ENCODE peak calls at places on chromosomes 5 and 9, in eight cellular contexts. One of them, this sample, is unnamed.
A peak's percentile ranks its signal among the peaks of the same experiment; 100 is the strongest.

GRCh38 chr5:79256563-79256962 is 20.6 kb downstream of the JMY start:
- DNase-seq in sigmoid colon: no peak
- DNase-seq in HCT116: no peak
- DNase-seq in K562: no peak
- DNase-seq in esophagus muscularis mucosa: no peak
- DNase-seq in HepG2: no peak
- DNase-seq in upper lobe of left lung: no peak
- DNase-seq in endothelial cell of umbilical vein: no peak
- DNase-seq in this sample: no peak

GRCh38 chr9:36976371-36977030 is 57.6 kb downstream of the PAX5 start:
- DNase-seq in sigmoid colon: no peak
- DNase-seq in HCT116: no peak
- DNase-seq in K562: no peak
- DNase-seq in esophagus muscularis mucosa: no peak
- DNase-seq in HepG2: no peak
- DNase-seq in upper lobe of left lung: no peak
- DNase-seq in endothelial cell of umbilical vein: no peak
- DNase-seq in this sample: no peak

GRCh38 chr5:96687812-96688453 is 25.8 kb downstream of the CAST start:
- DNase-seq in sigmoid colon: no peak
- DNase-seq in HCT116: peak; percentile 39
- DNase-seq in K562: peak; percentile 66
- DNase-seq in esophagus muscularis mucosa: no peak
- DNase-seq in HepG2: peak; percentile 49
- DNase-seq in upper lobe of left lung: no peak
- DNase-seq in endothelial cell of umbilical vein: peak; percentile 81
- DNase-seq in this sample: no peak

GRCh38 chr5:150641006-150641570 is 628 bp downstream of the SYNPO start:
- DNase-seq in sigmoid colon: no peak
- DNase-seq in HCT116: no peak
- DNase-seq in K562: no peak
- DNase-seq in esophagus muscularis mucosa: no peak
- DNase-seq in HepG2: peak; percentile 15
- DNase-seq in upper lobe of left lung: no peak
- DNase-seq in endothelial cell of umbilical vein: peak; percentile 94
- DNase-seq in this sample: no peak

GRCh38 chr9:6777218-6777902 is 19.6 kb downstream of the KDM4C start:
- DNase-seq in sigmoid colon: peak; percentile 2
- DNase-seq in HCT116: no peak
- DNase-seq in K562: no peak
- DNase-seq in esophagus muscularis mucosa: no peak
- DNase-seq in HepG2: no peak
- DNase-seq in upper lobe of left lung: no peak
- DNase-seq in endothelial cell of umbilical vein: no peak
- DNase-seq in this sample: no peak

GRCh38 chr5:138035605-138036537 is 3.0 kb upstream of the FAM13B start:
- DNase-seq in sigmoid colon: peak; percentile 75
- DNase-seq in HCT116: peak; percentile 90
- DNase-seq in K562: peak; percentile 67
- DNase-seq in esophagus muscularis mucosa: no peak
- DNase-seq in HepG2: peak; percentile 91
- DNase-seq in upper lobe of left lung: peak; percentile 63
- DNase-seq in endothelial cell of umbilical vein: peak; percentile 87
- DNase-seq in this sample: peak; percentile 29

GRCh38 chr5:122323132-122323548 is 11.1 kb downstream of the SNCAIP start:
- DNase-seq in sigmoid colon: no peak
- DNase-seq in HCT116: no peak
- DNase-seq in K562: no peak
- DNase-seq in esophagus muscularis mucosa: no peak
- DNase-seq in HepG2: no peak
- DNase-seq in upper lobe of left lung: no peak
- DNase-seq in endothelial cell of umbilical vein: no peak
- DNase-seq in this sample: no peak

GRCh38 chr5:149544199-149544472 is 7.1 kb downstream of the CSNK1A1 start:
- DNase-seq in sigmoid colon: no peak
- DNase-seq in HCT116: no peak
- DNase-seq in K562: no peak
- DNase-seq in esophagus muscularis mucosa: no peak
- DNase-seq in HepG2: no peak
- DNase-seq in upper lobe of left lung: no peak
- DNase-seq in endothelial cell of umbilical vein: peak; percentile 49
- DNase-seq in this sample: no peak

GRCh38 chr5:172107606-172108005 is 80.4 kb downstream of the STK10 start:
- DNase-seq in sigmoid colon: no peak
- DNase-seq in HCT116: no peak
- DNase-seq in K562: no peak
- DNase-seq in esophagus muscularis mucosa: no peak
- DNase-seq in HepG2: no peak
- DNase-seq in upper lobe of left lung: no peak
- DNase-seq in endothelial cell of umbilical vein: no peak
- DNase-seq in this sample: no peak

GRCh38 chr9:98094851-98095250 is 24.2 kb downstream of the TRIM14 start:
- DNase-seq in sigmoid colon: no peak
- DNase-seq in HCT116: no peak
- DNase-seq in K562: no peak
- DNase-seq in esophagus muscularis mucosa: no peak
- DNase-seq in HepG2: no peak
- DNase-seq in upper lobe of left lung: no peak
- DNase-seq in endothelial cell of umbilical vein: no peak
- DNase-seq in this sample: no peak

GRCh38 chr9:134475051-134475790 is 149.0 kb downstream of the RXRA start:
- DNase-seq in sigmoid colon: peak; percentile 90
- DNase-seq in HCT116: no peak
- DNase-seq in K562: no peak
- DNase-seq in esophagus muscularis mucosa: no peak
- DNase-seq in HepG2: no peak
- DNase-seq in upper lobe of left lung: peak; percentile 41
- DNase-seq in endothelial cell of umbilical vein: peak; percentile 72
- DNase-seq in this sample: peak; percentile 54

GRCh38 chr5:154945695-154946301 is 4.9 kb downstream of the MRPL22 start:
- DNase-seq in sigmoid colon: no peak
- DNase-seq in HCT116: no peak
- DNase-seq in K562: no peak
- DNase-seq in esophagus muscularis mucosa: no peak
- DNase-seq in HepG2: no peak
- DNase-seq in upper lobe of left lung: no peak
- DNase-seq in endothelial cell of umbilical vein: peak; percentile 63
- DNase-seq in this sample: no peak

GRCh38 chr9:21465859-21466518 is 16.1 kb downstream of the IFNE start:
- DNase-seq in sigmoid colon: no peak
- DNase-seq in HCT116: peak; percentile 61
- DNase-seq in K562: no peak
- DNase-seq in esophagus muscularis mucosa: no peak
- DNase-seq in HepG2: peak; percentile 55
- DNase-seq in upper lobe of left lung: no peak
- DNase-seq in endothelial cell of umbilical vein: peak; percentile 88
- DNase-seq in this sample: no peak

GRCh38 chr9:112793213-112793810 is 42.8 kb downstream of the SNX30 start:
- DNase-seq in sigmoid colon: peak; percentile 81
- DNase-seq in HCT116: peak; percentile 51
- DNase-seq in K562: peak; percentile 49
- DNase-seq in esophagus muscularis mucosa: no peak
- DNase-seq in HepG2: peak; percentile 57
- DNase-seq in upper lobe of left lung: peak; percentile 75
- DNase-seq in endothelial cell of umbilical vein: peak; percentile 57
- DNase-seq in this sample: no peak

GRCh38 chr5:92372766-92373165 is 989.6 kb upstream of the ARRDC3 start:
- DNase-seq in sigmoid colon: no peak
- DNase-seq in HCT116: no peak
- DNase-seq in K562: no peak
- DNase-seq in esophagus muscularis mucosa: no peak
- DNase-seq in HepG2: no peak
- DNase-seq in upper lobe of left lung: no peak
- DNase-seq in endothelial cell of umbilical vein: no peak
- DNase-seq in this sample: no peak

DNA sequence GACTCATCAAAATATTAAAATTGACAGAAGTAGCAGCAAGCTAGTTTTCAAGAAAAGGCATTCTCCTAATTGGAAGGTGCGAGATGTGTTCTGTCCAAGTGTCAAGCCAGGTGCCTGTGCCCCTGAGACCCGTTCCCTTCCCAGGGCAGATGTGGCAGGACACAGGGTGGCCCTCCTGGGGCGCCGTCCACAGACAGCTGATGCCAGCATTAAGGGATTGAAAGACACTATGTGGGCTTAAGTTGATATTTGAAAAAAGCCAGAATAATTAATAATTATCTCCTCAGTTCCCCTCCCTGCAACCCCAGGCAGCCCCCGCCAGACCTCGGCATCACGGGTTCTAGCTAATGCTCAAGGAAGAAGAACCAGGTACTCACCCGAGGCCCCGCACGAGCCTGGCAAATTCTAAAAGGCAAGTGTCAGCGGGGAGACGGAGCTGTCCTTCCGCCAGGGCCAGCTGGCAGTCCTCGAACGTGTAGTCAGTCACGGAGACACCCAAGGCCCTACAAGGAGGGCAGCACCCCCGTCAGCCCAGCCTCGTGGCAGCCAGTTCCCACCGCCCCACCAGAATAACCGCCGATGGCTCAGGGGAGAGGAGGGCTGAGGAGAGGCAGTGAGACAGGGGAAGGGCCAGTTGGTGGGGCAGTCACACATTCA is 29.1 kb upstream of the SLC6A3 start:
- DNase-seq in sigmoid colon: peak; percentile 58
- DNase-seq in HCT116: no peak
- DNase-seq in K562: no peak
- DNase-seq in esophagus muscularis mucosa: no peak
- DNase-seq in HepG2: no peak
- DNase-seq in upper lobe of left lung: peak; percentile 21
- DNase-seq in endothelial cell of umbilical vein: no peak
- DNase-seq in this sample: no peak
- TF ChIP-seq POLR2AphosphoS5 in sigmoid colon: no peak
- TF ChIP-seq POLR2AphosphoS5 in HCT116: no peak
- TF ChIP-seq POLR2AphosphoS5 in K562: no peak
- TF ChIP-seq POLR2AphosphoS5 in esophagus muscularis mucosa: no peak
- TF ChIP-seq POLR2AphosphoS5 in HepG2: no peak
- TF ChIP-seq POLR2AphosphoS5 in upper lobe of left lung: no peak
- TF ChIP-seq POLR2AphosphoS5 in endothelial cell of umbilical vein: no peak
- TF ChIP-seq POLR2AphosphoS5 in this sample: no peak

DNA sequence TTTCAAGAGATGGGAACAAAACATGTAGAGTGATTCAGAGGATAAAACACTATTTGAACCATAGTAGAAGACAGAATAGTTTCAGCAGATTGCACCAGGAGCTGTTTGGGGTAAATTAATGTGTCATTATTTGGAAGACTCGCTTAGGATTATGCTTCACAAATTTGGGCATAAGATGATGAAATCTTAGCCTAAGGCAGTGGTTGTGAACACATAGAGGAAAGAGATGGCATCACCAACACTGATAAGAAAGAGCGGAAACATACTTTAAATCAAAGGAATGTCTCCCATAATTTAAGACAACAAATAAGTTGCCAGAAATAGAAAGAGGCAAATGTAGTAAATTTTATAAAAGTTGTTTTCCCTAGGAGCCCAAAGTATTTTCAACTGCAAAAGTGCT is 66.1 kb upstream of the TBCA start:
- DNase-seq in sigmoid colon: no peak
- DNase-seq in HCT116: no peak
- DNase-seq in K562: no peak
- DNase-seq in esophagus muscularis mucosa: no peak
- DNase-seq in HepG2: no peak
- DNase-seq in upper lobe of left lung: no peak
- DNase-seq in endothelial cell of umbilical vein: no peak
- DNase-seq in this sample: no peak
- H3K27me3 ChIP-seq in sigmoid colon: no peaks in the 10 kb centered on the region
- H3K27me3 ChIP-seq in HCT116: no peaks in the 10 kb centered on the region
- H3K27me3 ChIP-seq in K562: peaks cover 33% of the 10 kb centered on the region
- H3K27me3 ChIP-seq in esophagus muscularis mucosa: no peaks in the 10 kb centered on the region
- H3K27me3 ChIP-seq in HepG2: peaks cover under 1% of the 10 kb centered on the region
- H3K27me3 ChIP-seq in upper lobe of left lung: no peaks in the 10 kb centered on the region
- H3K27me3 ChIP-seq in endothelial cell of umbilical vein: peaks cover 37% of the 10 kb centered on the region
- H3K27me3 ChIP-seq in this sample: no peaks in the 10 kb centered on the region

GRCh38 chr9:119458068-119458467 is 88.8 kb upstream of the BRINP1 start:
- DNase-seq in sigmoid colon: no peak
- DNase-seq in HCT116: no peak
- DNase-seq in K562: no peak
- DNase-seq in esophagus muscularis mucosa: no peak
- DNase-seq in HepG2: no peak
- DNase-seq in upper lobe of left lung: no peak
- DNase-seq in endothelial cell of umbilical vein: no peak
- DNase-seq in this sample: no peak
- TF ChIP-seq CTCF in sigmoid colon: no peak
- TF ChIP-seq CTCF in HCT116: no peak
- TF ChIP-seq CTCF in K562: no peak
- TF ChIP-seq CTCF in esophagus muscularis mucosa: no peak
- TF ChIP-seq CTCF in HepG2: no peak
- TF ChIP-seq CTCF in upper lobe of left lung: no peak
- TF ChIP-seq CTCF in endothelial cell of umbilical vein: no peak
- TF ChIP-seq CTCF in this sample: no peak

GRCh38 chr5:176882566-176882900 is 16.6 kb downstream of the HK3 start:
- DNase-seq in sigmoid colon: no peak
- DNase-seq in HCT116: no peak
- DNase-seq in K562: no peak
- DNase-seq in esophagus muscularis mucosa: no peak
- DNase-seq in HepG2: no peak
- DNase-seq in upper lobe of left lung: no peak
- DNase-seq in endothelial cell of umbilical vein: no peak
- DNase-seq in this sample: no peak

GRCh38 chr5:176879663-176880392 is 19.3 kb downstream of the HK3 start:
- DNase-seq in sigmoid colon: no peak
- DNase-seq in HCT116: no peak
- DNase-seq in K562: no peak
- DNase-seq in esophagus muscularis mucosa: no peak
- DNase-seq in HepG2: no peak
- DNase-seq in upper lobe of left lung: no peak
- DNase-seq in endothelial cell of umbilical vein: no peak
- DNase-seq in this sample: no peak

GRCh38 chr5:176881816-176882565 is 17.2 kb downstream of the HK3 start:
- DNase-seq in sigmoid colon: no peak
- DNase-seq in HCT116: no peak
- DNase-seq in K562: no peak
- DNase-seq in esophagus muscularis mucosa: no peak
- DNase-seq in HepG2: no peak
- DNase-seq in upper lobe of left lung: no peak
- DNase-seq in endothelial cell of umbilical vein: no peak
- DNase-seq in this sample: no peak

GRCh38 chr5:176880393-176881020 is 18.6 kb downstream of the HK3 start:
- DNase-seq in sigmoid colon: no peak
- DNase-seq in HCT116: no peak
- DNase-seq in K562: no peak
- DNase-seq in esophagus muscularis mucosa: no peak
- DNase-seq in HepG2: no peak
- DNase-seq in upper lobe of left lung: no peak
- DNase-seq in endothelial cell of umbilical vein: no peak
- DNase-seq in this sample: no peak

DNA sequence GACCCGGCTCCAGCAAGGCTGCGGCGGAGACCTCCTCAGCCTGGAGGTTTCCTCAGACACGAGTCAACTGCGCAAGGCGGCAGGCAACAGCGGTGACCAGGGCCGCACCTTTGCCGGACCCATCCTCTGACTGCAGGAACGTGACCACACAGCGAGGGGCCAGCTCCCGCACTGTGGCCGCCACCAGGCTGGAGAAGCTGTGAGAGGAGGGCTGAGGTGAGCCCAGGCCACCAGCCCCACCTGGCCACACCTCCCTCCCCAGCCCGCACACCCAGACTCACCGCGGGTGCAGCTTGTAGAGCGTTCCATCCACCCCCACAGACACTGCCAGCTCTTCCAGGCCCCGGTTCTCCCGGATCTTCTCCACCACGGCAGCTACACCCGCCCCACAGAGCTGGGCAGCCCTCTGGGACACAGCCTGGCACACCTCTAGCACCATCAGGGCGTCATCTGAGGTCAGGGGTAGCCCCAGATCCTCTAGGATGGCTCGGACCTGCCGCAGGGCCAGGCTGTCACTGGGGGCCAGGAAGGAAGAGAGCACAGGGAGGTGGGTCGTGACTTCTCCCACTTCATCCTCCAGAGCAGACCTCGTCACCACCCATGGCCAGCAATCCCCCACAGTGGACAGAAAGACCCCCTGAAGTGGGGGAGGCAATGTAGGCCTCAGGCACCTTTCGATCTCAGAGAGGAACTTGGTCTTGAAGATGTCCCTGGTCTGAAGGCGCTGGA is 18.0 kb downstream of the HK3 start:
- DNase-seq in sigmoid colon: no peak
- DNase-seq in HCT116: no peak
- DNase-seq in K562: no peak
- DNase-seq in esophagus muscularis mucosa: no peak
- DNase-seq in HepG2: no peak
- DNase-seq in upper lobe of left lung: no peak
- DNase-seq in endothelial cell of umbilical vein: no peak
- DNase-seq in this sample: no peak
- TF ChIP-seq POLR2AphosphoS5 in sigmoid colon: no peak
- TF ChIP-seq POLR2AphosphoS5 in HCT116: no peak
- TF ChIP-seq POLR2AphosphoS5 in K562: no peak
- TF ChIP-seq POLR2AphosphoS5 in esophagus muscularis mucosa: no peak
- TF ChIP-seq POLR2AphosphoS5 in HepG2: no peak
- TF ChIP-seq POLR2AphosphoS5 in upper lobe of left lung: no peak
- TF ChIP-seq POLR2AphosphoS5 in endothelial cell of umbilical vein: no peak
- TF ChIP-seq POLR2AphosphoS5 in this sample: no peak

This sample was measured in breast epithelium.